ENCODE peak calls at places on chromosome X, in nine cellular contexts. W is adrenal gland; A is fibroblast of lung; C is mammary epithelial cell; N is astrocyte of the spinal cord; T is HFF-Myc; H is GM13977; E is CD4-positive, alpha-beta T cell; S is breast epithelium. Z is an unnamed sample.

GRCh38 chrX:154327026-154327820 is 31.6 kb downstream of the TKTL1 start:
- DNase-seq in A (peak), T (no peak), S (no peak), C (no peak), W (peak), E (peak), H (no peak), N (peak), Z (no peak)

GRCh38 chrX:15050395-15050794 is 177.2 kb downstream of the MOSPD2 start:
- DNase-seq in T (no peak), W (no peak), E (no peak), C (no peak), A (no peak), S (no peak), H (no peak), N (no peak), Z (no peak)

GRCh38 chrX:120499301-120500097 is 30.4 kb upstream of the LAMP2 start:
- DNase-seq in C (no peak), H (no peak), S (no peak), W (peak), E (no peak), T (no peak), N (no peak), A (no peak), Z (no peak)

GRCh38 chrX:310621-311155 is 7.9 kb downstream of the GTPBP6 start:
- DNase-seq in S (peak), E (no peak), A (no peak), N (no peak), C (no peak), W (no peak), T (no peak), H (no peak), Z (no peak)

GRCh38 chrX:95076449-95076848 is 1402.4 kb downstream of the FAM133A start:
- DNase-seq in E (no peak), S (no peak), N (peak), C (peak), T (no peak), H (no peak), W (no peak), A (peak), Z (no peak)

GRCh38 chrX:7889138-7889537 is 38.1 kb downstream of the PNPLA4 start:
- DNase-seq in W (no peak), A (no peak), C (no peak), S (no peak), T (no peak), H (no peak), E (no peak), N (no peak), Z (no peak)

GRCh38 chrX:154092371-154092770 is 5.1 kb downstream of the MECP2 start:
- DNase-seq in A (no peak), H (no peak), E (no peak), S (no peak), N (no peak), W (no peak), C (no peak), T (no peak), Z (no peak)

GRCh38 chrX:13797512-13797911 is 19.4 kb downstream of the GPM6B start:
- DNase-seq in E (no peak), S (no peak), W (no peak), A (no peak), H (no peak), C (no peak), T (no peak), N (no peak), Z (no peak)

GRCh38 chrX:30521440-30522182 is 56.0 kb downstream of the TASL start:
- DNase-seq in S (no peak), C (peak), H (no peak), A (peak), T (no peak), W (no peak), E (no peak), N (peak), Z (no peak)

GRCh38 chrX:153909024-153909979 is 4.8 kb downstream of the AVPR2 start:
- DNase-seq in H (peak), N (no peak), T (no peak), W (no peak), E (no peak), S (no peak), C (no peak), A (no peak), Z (peak)

GRCh38 chrX:40933132-40934078 is 151.8 kb upstream of the USP9X start:
- DNase-seq in A (peak), W (peak), E (no peak), H (peak), C (no peak), T (no peak), N (peak), S (no peak), Z (peak)

GRCh38 chrX:147537172-147537571 is 374.5 kb upstream of the FMR1 start:
- DNase-seq in N (no peak), E (no peak), C (no peak), S (no peak), T (no peak), W (peak), H (no peak), A (no peak), Z (no peak)

GRCh38 chrX:107355533-107355932 is 93.9 kb upstream of the FRMPD3 start:
- DNase-seq in T (no peak), S (no peak), A (no peak), W (no peak), C (no peak), E (no peak), N (no peak), H (no peak), Z (no peak)

GRCh38 chrX:149504226-149504914 is 736 bp downstream of the IDS start:
- DNase-seq in N (no peak), H (peak), A (no peak), W (no peak), C (no peak), S (no peak), E (peak), T (no peak), Z (peak)

GRCh38 chrX:38649674-38650647 is 88.6 kb downstream of the TSPAN7 start:
- DNase-seq in A (no peak), T (no peak), H (no peak), S (no peak), N (no peak), C (no peak), W (no peak), E (no peak), Z (no peak)

GRCh38 chrX:38654302-38654701 is 93.0 kb downstream of the TSPAN7 start:
- DNase-seq in A (peak), T (no peak), S (no peak), H (no peak), C (peak), E (no peak), W (peak), N (peak), Z (no peak)

GRCh38 chrX:38651625-38652601 is 90.6 kb downstream of the TSPAN7 start:
- DNase-seq in S (no peak), C (no peak), W (no peak), H (no peak), T (no peak), A (no peak), N (no peak), E (no peak), Z (peak)

GRCh38 chrX:38656350-38656915 is 95.1 kb downstream of the TSPAN7 start:
- DNase-seq in S (no peak), T (no peak), C (no peak), A (no peak), N (no peak), E (no peak), W (no peak), H (no peak), Z (no peak)

GRCh38 chrX:38652934-38653442 is 91.6 kb downstream of the TSPAN7 start:
- DNase-seq in S (no peak), N (no peak), A (no peak), E (no peak), C (no peak), T (no peak), H (no peak), W (no peak), Z (no peak)
- TF ChIP-seq CTCF in S (no peak), N (no peak), A (no peak), E (no peak), C (no peak), T (no peak), H (no peak), W (no peak), Z (no peak)

GRCh38 chrX:83278988-83279387 is 229.1 kb upstream of the POU3F4 start:
- DNase-seq in H (no peak), T (no peak), A (no peak), S (no peak), E (no peak), W (no peak), N (no peak), C (no peak), Z (no peak)
- TF ChIP-seq CTCF in H (no peak), T (no peak), A (no peak), S (no peak), E (no peak), W (no peak), N (no peak), C (no peak), Z (no peak)

GRCh38 chrX:34365482-34365881 is 233.4 kb upstream of the FAM47A start:
- DNase-seq in W (peak), E (no peak), A (no peak), N (peak), S (no peak), C (peak), T (no peak), H (no peak), Z (no peak)
- TF ChIP-seq CTCF in W (peak), E (no peak), A (peak), N (peak), S (no peak), C (peak), T (no peak), H (no peak), Z (no peak)

GRCh38 chrX:48676106-48676892 is 7.3 kb upstream of the WAS start:
- DNase-seq in H (peak), W (peak), C (peak), S (peak), E (peak), N (peak), A (peak), T (peak), Z (peak)
- TF ChIP-seq CTCF in H (no peak), W (no peak), C (no peak), S (no peak), E (no peak), N (no peak), A (no peak), T (no peak), Z (no peak)

GRCh38 chrX:101657495-101657894 is 2.2 kb downstream of the ARMCX2 start:
- DNase-seq in C (no peak), T (no peak), E (no peak), W (no peak), S (no peak), H (no peak), A (no peak), N (no peak), Z (no peak)
- TF ChIP-seq CTCF in C (no peak), T (no peak), E (no peak), W (no peak), S (no peak), H (no peak), A (no peak), N (no peak), Z (no peak)

DNA sequence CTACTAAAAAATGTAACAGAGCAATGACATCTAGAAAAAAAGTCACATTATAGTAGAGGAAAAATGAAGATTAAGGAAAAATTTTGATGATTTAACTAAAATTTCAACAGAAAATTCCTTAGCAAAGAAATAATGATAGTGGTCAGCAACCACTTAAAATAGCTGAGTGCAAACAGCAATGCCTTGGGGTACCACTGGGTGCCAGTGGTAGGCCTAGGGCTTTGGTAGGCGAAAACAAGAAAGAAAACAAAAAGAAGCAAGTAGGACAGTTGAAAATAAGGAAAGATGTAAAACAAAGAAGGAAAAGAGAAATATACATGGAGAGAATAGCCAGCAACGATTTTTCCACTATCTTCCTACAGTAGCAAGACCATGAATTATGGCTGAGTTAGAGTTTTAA is 313.5 kb upstream of the IRS4 start:
- DNase-seq in T (no peak), N (no peak), W (no peak), E (no peak), A (no peak), C (no peak), H (no peak), S (no peak), Z (no peak)
- TF ChIP-seq CTCF in T (no peak), N (peak), W (no peak), E (no peak), A (no peak), C (peak), H (peak), S (no peak), Z (no peak)

GRCh38 chrX:17375631-17376380 is 806 bp downstream of the NHS start:
- DNase-seq in A (peak), T (no peak), N (peak), C (peak), W (peak), H (no peak), E (no peak), S (no peak), Z (peak)
- TF ChIP-seq CTCF in A (no peak), T (no peak), N (no peak), C (no peak), W (no peak), H (no peak), E (no peak), S (no peak), Z (no peak)

GRCh38 chrX:72018277-72019112 is 107.8 kb downstream of the NHSL2 start:
- DNase-seq in T (no peak), C (peak), W (peak), S (peak), H (peak), E (peak), A (peak), N (peak), Z (peak)
- TF ChIP-seq CTCF in T (peak), C (peak), W (no peak), S (no peak), H (peak), E (peak), A (peak), N (peak), Z (peak)